ENCODE peak calls at places on chromosomes 1 and 21, in eight cellular contexts. I, V, T, J, F, Q, U and D are unnamed samples.

GRCh38 chr1:43039228-43040055 is 80.8 kb upstream of the SLC2A1 start:
- DNase-seq in V (no peak), Q (no peak), T (no peak), J (no peak), F (no peak), U (no peak), I (no peak), D (no peak)

GRCh38 chr21:35585155-35585554 is 475.2 kb downstream of the SETD4 start:
- DNase-seq in U (peak), F (no peak), J (no peak), V (no peak), I (no peak), T (no peak), Q (peak), D (no peak)

GRCh38 chr1:159612211-159612885 is 24.7 kb downstream of the APCS start:
- DNase-seq in F (no peak), Q (no peak), U (no peak), V (no peak), T (no peak), J (no peak), I (no peak), D (no peak)

GRCh38 chr1:37682334-37682987 is 9.9 kb upstream of the CDCA8 start:
- DNase-seq in U (peak), T (peak), Q (peak), I (peak), J (peak), F (peak), V (peak), D (no peak)

GRCh38 chr1:238649200-238649599 is 737.2 kb upstream of the CHRM3 start:
- DNase-seq in T (no peak), J (no peak), U (no peak), I (no peak), V (no peak), Q (no peak), F (no peak), D (no peak)

GRCh38 chr21:30710499-30710898 is 8.1 kb downstream of the KRTAP21-3 start:
- DNase-seq in U (no peak), J (no peak), F (no peak), Q (no peak), V (no peak), T (no peak), I (no peak), D (no peak)

GRCh38 chr1:230770317-230770716 is 23.1 kb downstream of the CAPN9 start:
- DNase-seq in V (no peak), T (no peak), Q (no peak), U (no peak), I (no peak), J (no peak), F (no peak), D (no peak)

GRCh38 chr1:220804202-220804586 is 17.5 kb downstream of the MTARC1 start:
- DNase-seq in U (no peak), F (no peak), I (no peak), Q (peak), T (no peak), J (no peak), V (no peak), D (no peak)

GRCh38 chr1:156821801-156822200 is 5.2 kb upstream of the SH2D2A start:
- DNase-seq in U (peak), I (no peak), V (no peak), Q (peak), J (no peak), T (no peak), F (no peak), D (no peak)

GRCh38 chr1:54027848-54028247 is 9.9 kb upstream of the LDLRAD1 start:
- DNase-seq in T (no peak), J (no peak), F (no peak), U (no peak), I (no peak), Q (no peak), V (no peak), D (no peak)

GRCh38 chr1:21229246-21230000 is 52.7 kb upstream of the EIF4G3 start:
- DNase-seq in I (no peak), V (no peak), Q (peak), J (no peak), U (peak), F (no peak), T (no peak), D (no peak)

GRCh38 chr1:172107261-172107820 is 266.0 kb downstream of the DNM3 start:
- DNase-seq in F (no peak), I (no peak), T (no peak), U (peak), V (no peak), Q (peak), J (no peak), D (no peak)

GRCh38 chr21:42004406-42005199 is 5.6 kb downstream of the ZBTB21 start:
- DNase-seq in T (no peak), I (no peak), V (no peak), J (no peak), F (no peak), U (no peak), Q (no peak), D (no peak)

GRCh38 chr21:40846057-40846456 is 901 bp downstream of the DSCAM start:
- DNase-seq in U (no peak), I (no peak), Q (no peak), V (no peak), T (no peak), J (no peak), F (no peak), D (no peak)

GRCh38 chr1:87403047-87403820 is 74.6 kb downstream of the LMO4 start:
- DNase-seq in Q (peak), V (no peak), F (no peak), I (no peak), T (no peak), J (no peak), U (peak), D (no peak)

GRCh38 chr1:8104278-8105236 is 78.4 kb upstream of the ERRFI1 start:
- DNase-seq in V (no peak), U (no peak), I (no peak), F (no peak), T (no peak), Q (no peak), J (no peak), D (no peak)

GRCh38 chr1:33792651-33793050 is 71.2 kb upstream of the HMGB4 start:
- DNase-seq in F (no peak), I (no peak), Q (no peak), J (no peak), V (no peak), T (no peak), U (no peak), D (no peak)

GRCh38 chr1:174744886-174745285 is 254.9 kb upstream of the CACYBP start:
- DNase-seq in U (peak), V (no peak), T (no peak), J (no peak), F (no peak), I (no peak), Q (no peak), D (no peak)

GRCh38 chr21:37732927-37733326 is 183.3 kb downstream of the KCNJ6 start:
- DNase-seq in V (no peak), I (no peak), U (no peak), T (no peak), F (no peak), Q (no peak), J (no peak), D (no peak)

GRCh38 chr1:220604921-220605320 is 77.0 kb downstream of the MARK1 start:
- DNase-seq in T (no peak), I (no peak), F (no peak), Q (no peak), J (no peak), V (no peak), U (no peak), D (no peak)

GRCh38 chr1:204323887-204324286 is 35.8 kb downstream of the PLEKHA6 start:
- DNase-seq in Q (peak), T (no peak), I (peak), V (no peak), U (peak), J (no peak), F (no peak), D (no peak)

GRCh38 chr1:152654110-152654509 is 9.1 kb upstream of the LCE2D start:
- DNase-seq in J (peak), U (peak), I (peak), T (peak), V (peak), Q (peak), F (no peak), D (no peak)

GRCh38 chr1:119254067-119254720 is 113.7 kb upstream of the WARS2 start:
- DNase-seq in F (no peak), T (no peak), J (no peak), Q (no peak), U (peak), I (no peak), V (no peak), D (no peak)

GRCh38 chr1:49333946-49334345 is 557.3 kb upstream of the BEND5 start:
- DNase-seq in V (no peak), I (no peak), Q (no peak), T (no peak), F (no peak), U (no peak), J (no peak), D (no peak)

GRCh38 chr1:86380257-86380861 is 15.8 kb downstream of the ODF2L start:
- DNase-seq in J (no peak), V (no peak), U (peak), I (peak), T (no peak), Q (peak), F (no peak), D (no peak)

GRCh38 chr1:171588230-171588629 is 33.8 kb upstream of the MYOCOS start:
- DNase-seq in I (no peak), V (no peak), F (no peak), T (no peak), J (no peak), Q (no peak), U (no peak), D (no peak)

GRCh38 chr21:21096956-21097355 is 98.7 kb downstream of the NCAM2 start:
- DNase-seq in Q (peak), F (no peak), I (no peak), T (no peak), V (no peak), J (no peak), U (no peak), D (no peak)

GRCh38 chr21:36381841-36382589 is 3.2 kb upstream of the CHAF1B start:
- DNase-seq in I (no peak), J (no peak), F (no peak), U (peak), T (no peak), V (no peak), Q (peak), D (no peak)

GRCh38 chr1:29527314-29528004 is 291.1 kb downstream of the PTPRU start:
- DNase-seq in F (no peak), V (no peak), Q (no peak), T (no peak), I (no peak), U (no peak), J (no peak), D (peak)

GRCh38 chr1:234602334-234603220 is 7.4 kb downstream of the IRF2BP2 start:
- DNase-seq in J (no peak), Q (peak), I (peak), F (no peak), U (peak), V (no peak), T (peak), D (no peak)

GRCh38 chr1:25653558-25653957 is 37.0 kb downstream of the MAN1C1 start:
- DNase-seq in U (no peak), T (no peak), Q (no peak), J (no peak), F (no peak), I (no peak), V (no peak), D (peak)

GRCh38 chr21:46356005-46356338 is 32.0 kb downstream of the PCNT start:
- DNase-seq in Q (no peak), V (no peak), U (no peak), J (no peak), F (no peak), T (no peak), I (no peak), D (no peak)

GRCh38 chr21:38806153-38806941 is 618 bp downstream of the ETS2 start:
- DNase-seq in J (peak), I (no peak), T (peak), Q (no peak), U (peak), V (peak), F (peak), D (no peak)

GRCh38 chr1:210292276-210292851 is 36.3 kb upstream of the HHAT start:
- DNase-seq in J (peak), Q (no peak), U (peak), I (peak), V (peak), F (peak), T (peak), D (peak)

GRCh38 chr1:156165083-156165482 is 11.7 kb downstream of the SEMA4A start:
- DNase-seq in T (no peak), I (no peak), Q (no peak), V (no peak), J (no peak), U (no peak), F (no peak), D (no peak)

GRCh38 chr1:231949277-231950122 is 322.9 kb downstream of the DISC1 start:
- DNase-seq in F (peak), U (no peak), V (peak), Q (no peak), J (no peak), T (no peak), I (no peak), D (no peak)

GRCh38 chr1:206005234-206005633 is 2.0 kb upstream of the RAB7B start:
- DNase-seq in T (no peak), U (no peak), F (no peak), I (no peak), V (no peak), Q (no peak), J (no peak), D (peak)

GRCh38 chr1:116154536-116154935 is 43.3 kb downstream of the MAB21L3 start:
- DNase-seq in I (no peak), Q (no peak), J (no peak), F (no peak), U (no peak), T (peak), V (no peak), D (no peak)

GRCh38 chr1:6454856-6455751 is 10.9 kb downstream of the TNFRSF25 start:
- DNase-seq in T (no peak), V (peak), J (no peak), F (no peak), I (no peak), Q (no peak), U (peak), D (no peak)
- TF ChIP-seq CTCF in T (no peak), V (no peak), J (no peak), F (no peak), I (no peak), Q (no peak), U (no peak), D (no peak)

GRCh38 chr1:13749543-13750307 is 49.7 kb downstream of the PRDM2 start:
- DNase-seq in V (peak), U (peak), F (peak), Q (peak), I (peak), J (peak), T (no peak), D (peak)

GRCh38 chr1:13751458-13751871 is 51.5 kb downstream of the PRDM2 start:
- DNase-seq in V (no peak), J (no peak), Q (no peak), F (no peak), T (no peak), I (no peak), U (peak), D (no peak)

GRCh38 chr1:13746342-13746741 is 46.4 kb downstream of the PRDM2 start:
- DNase-seq in J (no peak), I (no peak), F (no peak), V (no peak), U (no peak), T (no peak), Q (no peak), D (no peak)

GRCh38 chr1:13751985-13752384 is 52.0 kb downstream of the PRDM2 start:
- DNase-seq in F (no peak), I (no peak), J (no peak), V (no peak), U (no peak), T (no peak), Q (no peak), D (no peak)

GRCh38 chr1:13748610-13749505 is 48.9 kb downstream of the PRDM2 start:
- DNase-seq in Q (peak), V (peak), I (peak), J (peak), T (peak), F (peak), U (peak), D (peak)
- TF ChIP-seq CTCF in Q (no peak), V (no peak), I (peak), J (no peak), T (no peak), F (peak), U (no peak), D (no peak)

GRCh38 chr1:951364-951763 is 7.7 kb downstream of the NOC2L start:
- DNase-seq in T (no peak), I (peak), F (no peak), Q (peak), J (no peak), V (peak), U (peak), D (no peak)
- TF ChIP-seq CTCF in T (no peak), I (peak), F (no peak), Q (peak), J (peak), V (no peak), U (peak), D (no peak)

GRCh38 chr1:229420765-229421164 is 13.1 kb downstream of the ACTA1 start:
- DNase-seq in V (no peak), F (no peak), J (no peak), U (no peak), I (peak), Q (no peak), T (no peak), D (no peak)
- TF ChIP-seq CTCF in V (no peak), F (no peak), J (no peak), U (no peak), I (no peak), Q (no peak), T (no peak), D (no peak)

GRCh38 chr1:19043579-19044443 is 87.3 kb upstream of the IFFO2 start:
- DNase-seq in I (no peak), J (peak), T (no peak), U (no peak), Q (no peak), V (peak), F (no peak), D (no peak)
- TF ChIP-seq CTCF in I (no peak), J (no peak), T (no peak), U (no peak), Q (no peak), V (no peak), F (no peak), D (no peak)

GRCh38 chr1:69994261-69994660 is 211.1 kb downstream of the LRRC40 start:
- DNase-seq in F (no peak), T (no peak), Q (peak), U (no peak), I (no peak), V (no peak), J (no peak), D (no peak)
- TF ChIP-seq CTCF in F (no peak), T (no peak), Q (no peak), U (no peak), I (no peak), V (no peak), J (no peak), D (no peak)

GRCh38 chr1:173405281-173405680 is 71.9 kb upstream of the PRDX6 start:
- DNase-seq in U (no peak), V (no peak), T (no peak), F (no peak), Q (no peak), I (no peak), J (no peak), D (no peak)

GRCh38 chr1:173406783-173407230 is 70.3 kb upstream of the PRDX6 start:
- DNase-seq in T (no peak), V (no peak), U (no peak), Q (no peak), F (no peak), J (no peak), I (no peak), D (no peak)

GRCh38 chr1:173405758-173406344 is 71.3 kb upstream of the PRDX6 start:
- DNase-seq in J (no peak), U (peak), F (no peak), T (no peak), Q (peak), I (peak), V (no peak), D (no peak)

GRCh38 chr1:173400387-173400995 is 76.6 kb upstream of the PRDX6 start:
- DNase-seq in J (no peak), Q (no peak), V (no peak), F (no peak), U (no peak), T (no peak), I (no peak), D (no peak)

DNA sequence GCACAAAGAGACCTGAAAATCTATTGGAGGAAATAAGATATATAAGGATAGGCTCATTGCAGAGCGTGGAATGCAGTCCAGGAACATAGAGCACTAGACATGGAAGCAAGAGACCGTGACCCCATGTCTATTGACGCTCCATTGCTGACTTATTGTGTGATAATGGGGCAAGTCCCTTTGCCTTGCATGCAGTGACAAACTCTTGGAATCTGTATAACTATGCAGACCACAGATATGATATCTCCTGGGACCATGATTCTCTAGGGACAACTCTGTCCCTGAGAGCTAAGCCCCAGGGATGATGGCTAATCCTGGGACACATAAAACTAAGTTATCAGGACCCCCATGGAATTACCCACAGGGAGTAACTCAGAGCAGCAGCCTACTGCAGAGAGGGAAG is 73.1 kb upstream of the PRDX6 start:
- DNase-seq in T (no peak), J (no peak), U (no peak), I (no peak), Q (no peak), F (no peak), V (no peak), D (no peak)
- TF ChIP-seq CTCF in T (no peak), J (no peak), U (no peak), I (no peak), Q (no peak), F (no peak), V (no peak), D (no peak)

DNA sequence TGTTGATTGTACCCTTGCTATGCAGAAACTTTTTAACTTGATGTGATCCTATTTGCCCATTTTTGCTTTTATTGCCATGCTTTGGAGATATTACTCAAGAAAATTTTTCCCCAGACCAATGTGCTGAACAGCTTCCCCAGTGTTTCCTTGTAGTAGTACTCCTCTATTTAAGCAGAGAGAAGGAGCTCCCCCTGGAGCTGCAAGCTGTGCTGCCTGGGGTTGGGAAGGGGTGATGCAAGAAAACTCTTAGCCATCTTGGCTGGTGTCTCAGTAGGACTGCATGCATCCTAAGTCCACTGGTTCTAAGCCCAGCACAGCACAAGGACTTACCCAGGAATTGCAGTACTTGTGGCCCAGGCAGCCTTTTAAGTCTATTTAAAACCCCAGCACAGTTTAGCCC is 121.6 kb downstream of the NTMT2 start:
- DNase-seq in I (no peak), J (no peak), F (no peak), U (peak), T (no peak), V (peak), Q (peak), D (no peak)
- TF ChIP-seq CTCF in I (no peak), J (no peak), F (no peak), U (no peak), T (no peak), V (no peak), Q (no peak), D (no peak)

GRCh38 chr1:2644591-2645101 is 11.8 kb upstream of the MMEL1 start:
- DNase-seq in Q (no peak), T (no peak), U (no peak), V (no peak), F (peak), I (no peak), J (peak), D (no peak)
- TF ChIP-seq CTCF in Q (no peak), T (no peak), U (no peak), V (no peak), F (no peak), I (no peak), J (no peak), D (no peak)